ENCODE peak calls at places on chromosomes 7 and 10, in seven cellular contexts. F is activated B cell treated with CpG ODN at 0.5 μM for 24 hours, Y is PC-3, V is Right ventricle myocardium superior, K is NCI-H1105 treated with DMSO at 0.1 percent for 48 hours, M is Karpas-422, T is glutamatergic neuron. D is an unnamed sample.

GRCh38 chr7:69714886-69715571 is 116.8 kb downstream of the AUTS2 start:
- DNase-seq in F (no peak), Y (no peak), V (no peak), K (no peak), M (no peak), T (no peak), D (no peak)

GRCh38 chr10:3186365-3186764 is 13.8 kb upstream of the PITRM1 start:
- DNase-seq in F (no peak), Y (no peak), V (no peak), K (no peak), M (no peak), T (no peak), D (no peak)

GRCh38 chr7:151717415-151717814 is 159.5 kb downstream of the PRKAG2 start:
- DNase-seq in F (no peak), Y (no peak), V (no peak), K (no peak), M (no peak), T (no peak), D (no peak)

GRCh38 chr7:155296788-155297516 is 726 bp upstream of the INSIG1 start:
- DNase-seq in F (no peak), Y (peak; percentile 62), V (peak; percentile 76), K (peak; percentile 53), M (peak; percentile 80), T (peak; percentile 64), D (peak; percentile 59)

GRCh38 chr10:29530112-29530976 is 104.4 kb downstream of the SVIL start:
- DNase-seq in F (no peak), Y (no peak), V (no peak), K (no peak), M (no peak), T (no peak), D (no peak)

GRCh38 chr10:32940321-32941264 is 17.4 kb downstream of the ITGB1 start:
- DNase-seq in F (no peak), Y (no peak), V (no peak), K (no peak), M (no peak), T (no peak), D (no peak)

GRCh38 chr10:13775786-13776780 is 189.3 kb downstream of the PRPF18 start:
- DNase-seq in F (no peak), Y (peak; percentile 69), V (no peak), K (no peak), M (no peak), T (no peak), D (peak; percentile 79)

GRCh38 chr7:375901-376305 is 85.9 kb downstream of the FOXL3 start:
- DNase-seq in F (peak; percentile 10), Y (no peak), V (peak; percentile 24), K (no peak), M (no peak), T (no peak), D (no peak)

GRCh38 chr7:7830122-7830878 is 111.9 kb upstream of the RPA3 start:
- DNase-seq in F (no peak), Y (no peak), V (no peak), K (peak; percentile 97), M (no peak), T (no peak), D (no peak)

GRCh38 chr10:21076381-21076780 is 179.3 kb upstream of the NEBL start:
- DNase-seq in F (no peak), Y (no peak), V (no peak), K (no peak), M (no peak), T (no peak), D (no peak)

GRCh38 chr7:132239422-132239994 is 336.8 kb downstream of the PLXNA4 start:
- DNase-seq in F (no peak), Y (no peak), V (no peak), K (peak; percentile 56), M (peak; percentile 46), T (no peak), D (peak; percentile 36)

GRCh38 chr10:103829266-103829665 is 26.1 kb downstream of the SH3PXD2A start:
- DNase-seq in F (no peak), Y (no peak), V (peak; percentile 13), K (no peak), M (no peak), T (no peak), D (no peak)

GRCh38 chr10:131242007-131242406 is 69.5 kb downstream of the TCERG1L start:
- DNase-seq in F (no peak), Y (peak; percentile 6), V (no peak), K (peak; percentile 57), M (peak; percentile 75), T (peak; percentile 72), D (no peak)

GRCh38 chr10:85642421-85643170 is 724.0 kb downstream of the GRID1 start:
- DNase-seq in F (no peak), Y (peak; percentile 74), V (no peak), K (no peak), M (no peak), T (no peak), D (peak; percentile 89)

GRCh38 chr7:87146740-87147386 is 5.4 kb upstream of the DMTF1 start:
- DNase-seq in F (no peak), Y (no peak), V (peak; percentile 35), K (no peak), M (no peak), T (peak; percentile 31), D (no peak)

GRCh38 chr7:50411333-50412028 is 38.7 kb downstream of the FIGNL1 start:
- DNase-seq in F (no peak), Y (no peak), V (no peak), K (no peak), M (no peak), T (no peak), D (no peak)

GRCh38 chr7:15829689-15830088 is 143.2 kb upstream of the MEOX2 start:
- DNase-seq in F (no peak), Y (no peak), V (no peak), K (no peak), M (no peak), T (no peak), D (no peak)

GRCh38 chr7:69260023-69260422 is 338.3 kb upstream of the AUTS2 start:
- DNase-seq in F (no peak), Y (no peak), V (no peak), K (no peak), M (no peak), T (no peak), D (no peak)

GRCh38 chr10:31262672-31263071 is 56.3 kb upstream of the ZEB1 start:
- DNase-seq in F (no peak), Y (no peak), V (peak; percentile 39), K (no peak), M (no peak), T (no peak), D (no peak)

GRCh38 chr10:11522821-11523245 is 88.6 kb downstream of the USP6NL start:
- DNase-seq in F (no peak), Y (no peak), V (peak; percentile 56), K (no peak), M (no peak), T (no peak), D (no peak)

GRCh38 chr7:102404005-102404861 is 8.1 kb downstream of the PRKRIP1 start:
- DNase-seq in F (no peak), Y (peak; percentile 59), V (no peak), K (peak; percentile 52), M (peak; percentile 85), T (peak; percentile 58), D (peak; percentile 59)

GRCh38 chr7:104552102-104552501 is 223.7 kb downstream of the LHFPL3 start:
- DNase-seq in F (no peak), Y (peak; percentile 51), V (no peak), K (no peak), M (peak; percentile 81), T (no peak), D (peak; percentile 55)

GRCh38 chr10:2230478-2230877 is 493.2 kb upstream of the ADARB2 start:
- DNase-seq in F (no peak), Y (no peak), V (no peak), K (no peak), M (no peak), T (no peak), D (no peak)